ENCODE peak calls at places on chromosomes 7 and 10, in four cellular contexts. S is A549, Y is ovary, R is sigmoid colon. Z is an unnamed sample.
A peak's percentile ranks its signal among the peaks of the same experiment; 100 is the strongest.

GRCh38 chr10:20369863-20370736 is 527.0 kb downstream of the NEBL start:
- DNase-seq in Y (no peak), R (no peak), S (no peak), Z (peak; percentile 60)

GRCh38 chr10:47070541-47070940 is 159.3 kb downstream of the PTPN20 start:
- DNase-seq in Y (no peak), R (no peak), S (no peak), Z (no peak)

GRCh38 chr7:134520130-134520529 is 7.2 kb upstream of the AKR1B10 start:
- DNase-seq in S (no peak), R (no peak), Y (no peak), Z (no peak)

GRCh38 chr7:128738570-128739047 is 550 bp upstream of the CALU start:
- DNase-seq in Y (no peak), S (no peak), R (no peak), Z (no peak)

GRCh38 chr7:142919656-142920055 is 13.9 kb downstream of the TRPV5 start:
- DNase-seq in S (no peak), R (no peak), Y (no peak), Z (no peak)

GRCh38 chr7:42739591-42739990 is 172.3 kb downstream of the C7orf25 start:
- DNase-seq in Y (peak; percentile 28), R (no peak), S (no peak), Z (peak; percentile 92)

GRCh38 chr10:99325261-99325660 is 3.9 kb upstream of the CNNM1 start:
- DNase-seq in S (peak; percentile 69), R (no peak), Y (no peak), Z (no peak)

GRCh38 chr10:45000138-45000763 is 472 bp upstream of the ZNF22 start:
- DNase-seq in S (no peak), R (peak; percentile 95), Y (peak; percentile 80), Z (peak; percentile 95)

GRCh38 chr10:31083765-31084184 is 52.1 kb upstream of the ZNF438 start:
- DNase-seq in Y (no peak), R (no peak), S (peak; percentile 75), Z (no peak)

GRCh38 chr7:100649826-100650565 is 6.3 kb downstream of the ACTL6B start:
- DNase-seq in S (no peak), Y (no peak), R (no peak), Z (no peak)

GRCh38 chr10:63711361-63711760 is 190.2 kb downstream of the REEP3 start:
- DNase-seq in S (no peak), R (no peak), Y (no peak), Z (no peak)

GRCh38 chr10:3415038-3415736 is 242.6 kb upstream of the PITRM1 start:
- DNase-seq in Y (no peak), R (no peak), S (no peak), Z (no peak)

GRCh38 chr10:132193907-132194552 is 7.3 kb downstream of the DPYSL4 start:
- DNase-seq in R (no peak), Y (no peak), S (no peak), Z (no peak)

GRCh38 chr7:140983802-140984201 is 30.9 kb downstream of the MRPS33 start:
- DNase-seq in R (no peak), S (peak; percentile 39), Y (no peak), Z (no peak)

GRCh38 chr7:159118623-159119022 is 26.0 kb downstream of the VIPR2 start:
- DNase-seq in R (no peak), S (no peak), Y (no peak), Z (no peak)

GRCh38 chr10:121088524-121088923 is 237.4 kb downstream of the WDR11 start:
- DNase-seq in R (no peak), S (peak; percentile 16), Y (no peak), Z (no peak)

GRCh38 chr10:71740069-71740468 is 20.5 kb upstream of the C10orf105 start:
- DNase-seq in Y (no peak), R (no peak), S (no peak), Z (no peak)

GRCh38 chr10:51860257-51860656 is 160.9 kb upstream of the CSTF2T start:
- DNase-seq in R (peak; percentile 63), Y (peak; percentile 33), S (no peak), Z (no peak)

GRCh38 chr10:29734640-29734979 is 99.8 kb upstream of the SVIL start:
- DNase-seq in Y (no peak), S (no peak), R (no peak), Z (no peak)

GRCh38 chr10:29734980-29735627 is 100.3 kb upstream of the SVIL start:
- DNase-seq in Y (peak; percentile 66), R (peak; percentile 84), S (peak; percentile 36), Z (no peak)

GRCh38 chr10:29735628-29736324 is 101.0 kb upstream of the SVIL start:
- DNase-seq in R (peak; percentile 96), Y (peak; percentile 92), S (peak; percentile 89), Z (peak; percentile 97)

GRCh38 chr10:29737209-29737565 is 102.4 kb upstream of the SVIL start:
- DNase-seq in Y (no peak), R (no peak), S (no peak), Z (no peak)

GRCh38 chr10:29736325-29737208 is 101.8 kb upstream of the SVIL start:
- DNase-seq in R (peak; percentile 88), S (peak; percentile 53), Y (peak; percentile 79), Z (no peak)
- TF ChIP-seq POLR2A in R (peak; percentile 50), S (peak; percentile 16), Y (peak; percentile 62), Z (peak; percentile 76)

GRCh38 chr7:17506090-17506489 is 207.6 kb downstream of the AHR start:
- DNase-seq in R (no peak), Y (no peak), S (peak; percentile 51), Z (no peak)
- TF ChIP-seq EP300 in R (no peak), Y (no peak), S (peak; percentile 16), Z (no peak)

GRCh38 chr7:74226633-74227032 is 16.8 kb downstream of the LAT2 start:
- DNase-seq in S (no peak), R (no peak), Y (no peak), Z (no peak)
- TF ChIP-seq POLR2A in S (no peak), R (no peak), Y (no peak), Z (no peak)

DNA sequence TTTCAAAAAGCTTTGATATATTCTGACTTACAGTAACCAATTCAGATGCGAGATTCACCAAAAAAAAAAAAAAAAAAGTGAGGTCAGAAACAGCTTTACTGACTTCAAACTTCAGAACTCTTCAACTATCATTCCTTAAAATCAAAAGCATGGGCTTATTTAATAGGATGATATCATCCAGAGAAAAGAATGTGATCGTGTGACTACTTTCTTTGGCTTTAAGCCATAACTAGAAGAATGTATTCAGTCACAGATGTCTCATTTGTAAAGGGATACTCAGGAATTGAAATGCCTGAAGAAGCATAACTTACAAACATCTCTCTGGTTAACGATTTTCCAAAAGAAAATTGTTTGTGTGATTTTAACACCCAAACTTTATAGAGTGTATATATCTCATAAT is 11.5 kb downstream of the TPK1 start:
- DNase-seq in Y (no peak), R (no peak), S (peak; percentile 9), Z (no peak)
- TF ChIP-seq EP300 in Y (no peak), R (no peak), S (no peak), Z (no peak)

GRCh38 chr7:25694690-25695089 is 457.3 kb upstream of the NFE2L3 start:
- DNase-seq in S (no peak), R (no peak), Y (no peak), Z (no peak)
- TF ChIP-seq POLR2A in S (no peak), R (no peak), Y (no peak), Z (no peak)

DNA sequence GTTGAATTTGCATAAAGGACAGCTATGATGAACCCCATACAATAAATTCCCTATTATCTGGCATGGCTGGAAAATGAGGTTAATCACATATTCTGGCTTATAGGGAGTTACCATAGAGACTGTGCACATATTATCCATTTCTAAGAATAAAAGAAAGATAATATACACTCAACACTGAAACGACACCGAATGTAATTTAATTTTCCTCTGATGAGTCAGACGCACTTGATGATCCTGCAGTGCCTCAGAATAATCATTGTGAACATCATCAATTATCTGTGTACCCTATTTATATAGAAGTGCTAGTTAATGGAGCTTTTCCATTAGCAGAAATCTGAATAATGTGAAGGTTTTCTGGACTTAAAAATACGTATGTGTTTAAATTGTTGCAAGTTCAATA is 60.2 kb downstream of the SGCE start:
- DNase-seq in Y (no peak), S (no peak), R (no peak), Z (no peak)
- TF ChIP-seq EP300 in Y (no peak), S (no peak), R (no peak), Z (no peak)

GRCh38 chr10:103396067-103396788 is at the start of the genes ATP5MK and PDCD11:
- DNase-seq in S (peak; percentile 97), R (peak; percentile 98), Y (peak; percentile 97), Z (peak; percentile 100)
- TF ChIP-seq POLR2A in S (peak; percentile 94), R (peak; percentile 68), Y (peak; percentile 61), Z (peak; percentile 7)

GRCh38 chr7:13988765-13989137 is 715 bp downstream of the ETV1 start:
- DNase-seq in Y (no peak), S (no peak), R (no peak), Z (no peak)
- TF ChIP-seq EP300 in Y (no peak), S (no peak), R (no peak), Z (no peak)